ENCODE peak calls at places on chromosomes 13 and 19, in eight cellular contexts. A is CD4-positive, CD25-positive, alpha-beta regulatory T cell; Z is aorta; V is choroid plexus epithelial cell; E is A549; Y is HFF-Myc; T is fibroblast of villous mesenchyme; C is GM23248. U is an unnamed sample.

GRCh38 chr19:3494051-3494450 is 6.4 kb downstream of the DOHH start:
- DNase-seq in A (no peak), Z (no peak), V (peak; percentile 36), E (no peak), Y (no peak), T (no peak), C (no peak), U (peak; percentile 18)

GRCh38 chr19:53659292-53659691 is 27.5 kb downstream of the DPRX start:
- DNase-seq in A (no peak), Z (no peak), V (peak; percentile 39), E (peak; percentile 72), Y (no peak), T (peak; percentile 91), C (peak; percentile 9), U (peak; percentile 85)

GRCh38 chr19:35714601-35715354 is 3.0 kb upstream of the KMT2B start:
- DNase-seq in A (peak; percentile 24), Z (no peak), V (no peak), E (peak; percentile 39), Y (no peak), T (no peak), C (no peak), U (no peak)

GRCh38 chr19:18438331-18439024 is 545 bp upstream of the ISYNA1 start:
- DNase-seq in A (no peak), Z (no peak), V (peak; percentile 82), E (no peak), Y (no peak), T (peak; percentile 94), C (peak; percentile 41), U (peak; percentile 80)

GRCh38 chr19:49890349-49891311 is 6.1 kb downstream of the IL4I1 start:
- DNase-seq in A (no peak), Z (no peak), V (no peak), E (no peak), Y (no peak), T (no peak), C (peak; percentile 31), U (peak; percentile 64)

GRCh38 chr13:43329702-43330101 is 306.3 kb downstream of the DNAJC15 start:
- DNase-seq in A (no peak), Z (no peak), V (no peak), E (no peak), Y (no peak), T (no peak), C (no peak), U (no peak)

GRCh38 chr13:39105110-39105509 is 66.9 kb downstream of the NHLRC3 start:
- DNase-seq in A (no peak), Z (no peak), V (peak; percentile 10), E (no peak), Y (no peak), T (peak; percentile 7), C (peak; percentile 2), U (peak; percentile 32)

GRCh38 chr19:56839665-56840451 is 668 bp downstream of the PEG3 start:
- DNase-seq in A (peak; percentile 10), Z (peak; percentile 96), V (peak; percentile 67), E (no peak), Y (no peak), T (peak; percentile 83), C (no peak), U (no peak)

GRCh38 chr13:50707533-50708096 is 135.9 kb downstream of the DLEU7 start:
- DNase-seq in A (no peak), Z (no peak), V (no peak), E (no peak), Y (no peak), T (no peak), C (no peak), U (no peak)

GRCh38 chr19:1154731-1155351 is 19.2 kb downstream of the SBNO2 start:
- DNase-seq in A (no peak), Z (peak; percentile 95), V (peak; percentile 93), E (peak; percentile 84), Y (no peak), T (peak; percentile 97), C (peak; percentile 98), U (no peak)
- H3K4me3 ChIP-seq in A (no peak overlapping the region), Z (no peak overlapping the region), V (peak overlapping the region; percentile 41), E (peak overlapping the region; percentile 23), Y (no peak overlapping the region), T (peak overlapping the region; percentile 48), C (peak overlapping the region; percentile 67), U (no peak overlapping the region)

DNA sequence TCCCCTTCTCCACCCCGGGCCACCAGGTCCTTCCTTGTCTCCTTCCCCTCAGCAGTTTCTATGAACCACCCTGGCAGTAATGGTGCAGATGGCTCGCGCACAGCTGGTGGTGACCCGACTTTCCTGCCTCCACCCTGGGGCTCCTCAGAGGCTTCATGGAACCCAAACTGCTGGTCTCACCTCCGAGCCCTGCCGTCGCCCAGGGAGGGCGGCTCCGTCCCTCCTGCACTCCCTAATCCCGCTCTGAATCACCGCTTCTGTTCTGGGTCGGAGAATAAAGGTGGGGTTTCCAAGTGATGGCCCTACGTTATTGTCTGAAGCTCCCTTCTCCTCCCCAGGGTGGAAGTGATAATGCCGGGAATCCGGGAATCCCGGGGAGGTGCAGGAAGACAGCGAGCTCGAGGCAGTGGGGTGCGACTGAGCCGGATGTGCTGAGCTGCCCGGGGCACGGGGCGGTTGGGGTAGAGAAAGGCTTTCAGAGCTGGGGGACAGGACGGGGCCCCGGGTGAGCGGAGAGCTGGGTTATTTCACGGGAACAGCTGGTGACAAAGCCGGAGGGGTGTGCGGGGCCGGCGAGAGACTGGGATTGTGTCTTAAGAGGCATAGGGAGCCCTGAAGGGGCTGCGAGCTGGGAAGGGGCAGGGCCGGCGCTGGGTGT is 711 bp downstream of the FUT2 start:
- DNase-seq in A (no peak), Z (no peak), V (no peak), E (no peak), Y (no peak), T (no peak), C (peak; percentile 43), U (no peak)
- H3K4me3 ChIP-seq in A (no peak overlapping the region), Z (no peak overlapping the region), V (no peak overlapping the region), E (no peak overlapping the region), Y (no peak overlapping the region), T (peak overlapping the region; percentile 21), C (peak overlapping the region; percentile 63), U (no peak overlapping the region)

GRCh38 chr13:29923554-29924481 is 73.4 kb upstream of the UBL3 start:
- DNase-seq in A (peak; percentile 11), Z (peak; percentile 94), V (peak; percentile 96), E (peak; percentile 98), Y (peak; percentile 93), T (peak; percentile 93), C (peak; percentile 99), U (peak; percentile 95)
- H3K4me3 ChIP-seq in A (no peak overlapping the region), Z (no peak overlapping the region), V (peak overlapping the region; percentile 13), E (peak overlapping the region; percentile 14), Y (no peak overlapping the region), T (peak overlapping the region; percentile 6), C (peak overlapping the region; percentile 38), U (no peak overlapping the region)

DNA sequence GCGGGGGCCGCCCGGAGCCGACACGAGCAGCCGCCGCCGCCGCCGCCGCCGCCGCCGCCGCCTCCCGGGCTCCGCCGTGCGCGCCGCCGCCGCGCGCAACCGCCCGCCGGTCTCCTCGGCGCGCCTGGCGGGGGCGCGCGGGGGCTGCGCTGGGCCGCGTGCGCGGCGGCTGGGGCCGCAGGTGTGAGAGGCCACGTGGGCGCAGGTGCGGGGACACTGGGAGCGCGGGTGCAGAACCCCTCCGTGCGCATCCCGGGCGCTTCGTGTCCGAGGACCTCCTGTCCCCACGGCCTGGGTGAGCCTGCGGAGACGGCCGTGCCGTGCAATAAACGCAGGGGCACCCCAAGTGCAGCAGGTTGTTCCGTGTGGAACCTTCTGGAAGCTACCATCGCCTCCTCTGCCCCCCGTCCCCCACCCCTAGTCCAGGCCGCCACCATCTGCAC is at the start of gene LINGO3:
- DNase-seq in A (no peak), Z (no peak), V (no peak), E (no peak), Y (no peak), T (no peak), C (peak; percentile 27), U (no peak)
- H3K4me3 ChIP-seq in A (no peak within 1 kb of the TSS), Z (no peak within 1 kb of the TSS), V (peak within 1 kb of the TSS; percentile 20), E (peak within 1 kb of the TSS; percentile 30), Y (no peak within 1 kb of the TSS), T (peak within 1 kb of the TSS; percentile 27), C (peak within 1 kb of the TSS; percentile 32), U (peak within 1 kb of the TSS; percentile 19)

GRCh38 chr19:47239152-47239551 is 8.2 kb upstream of the BBC3 start:
- DNase-seq in A (peak; percentile 36), Z (no peak), V (peak; percentile 45), E (no peak), Y (no peak), T (no peak), C (peak; percentile 29), U (no peak)
- H3K4me3 ChIP-seq in A (peak overlapping the region; percentile 67), Z (no peak overlapping the region), V (peak overlapping the region; percentile 44), E (no peak overlapping the region), Y (peak overlapping the region; percentile 31), T (peak overlapping the region; percentile 45), C (peak overlapping the region; percentile 51), U (peak overlapping the region; percentile 17)

DNA sequence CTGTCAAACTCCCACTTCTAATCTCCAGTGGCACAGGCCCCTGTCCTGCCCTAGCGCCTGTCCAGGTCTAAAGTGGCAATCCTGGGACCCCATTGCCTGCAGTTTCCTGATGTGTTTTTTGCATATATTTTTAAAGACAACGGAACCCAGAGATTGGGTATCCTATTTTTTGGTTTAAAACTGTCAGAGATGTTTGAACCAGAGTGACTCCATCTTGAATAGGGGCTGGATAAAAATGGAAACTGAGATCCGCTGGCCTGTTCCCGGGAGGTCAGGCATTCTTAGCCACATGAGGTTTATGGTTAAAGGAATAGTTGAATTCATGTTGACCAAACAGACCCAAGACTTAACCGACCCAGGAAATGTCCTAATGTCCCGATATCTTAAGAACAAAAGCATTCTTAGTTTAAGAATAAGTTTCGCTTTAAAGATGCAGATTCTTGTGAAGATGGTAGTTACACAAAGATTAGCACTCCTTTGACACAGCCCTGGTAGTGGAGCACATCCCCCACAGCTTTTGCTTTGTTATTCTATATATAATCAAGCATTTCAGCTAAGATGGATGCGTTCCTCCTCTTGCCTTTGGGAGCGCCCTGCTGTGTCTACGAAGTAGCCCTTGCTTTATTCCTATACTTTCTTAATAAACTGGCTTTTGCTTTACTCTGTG is 332.1 kb downstream of the UQCRFS1 start:
- DNase-seq in A (no peak), Z (no peak), V (no peak), E (no peak), Y (no peak), T (no peak), C (no peak), U (no peak)
- H3K4me3 ChIP-seq in A (no peak overlapping the region), Z (no peak overlapping the region), V (no peak overlapping the region), E (no peak overlapping the region), Y (no peak overlapping the region), T (no peak overlapping the region), C (no peak overlapping the region), U (no peak overlapping the region)

U was measured in cardiac muscle cell.